ENCODE peak calls at places on chromosomes 5 and 9, in nine cellular contexts. One of them, this sample, is unnamed.

GRCh38 chr9:96021616-96022444 is 146.3 kb downstream of the ERCC6L2 start:
- DNase-seq in epithelial cell of prostate: no peak
- DNase-seq in HEK293T: no peak
- DNase-seq in naive thymus-derived CD8-positive, alpha-beta T cell: no peak
- DNase-seq in non-pigmented ciliary epithelial cell: no peak
- DNase-seq in neural progenitor cell: peak; percentile 52
- DNase-seq in GM18507: no peak
- DNase-seq in GM13976: peak; percentile 56
- DNase-seq in suprapubic skin: no peak
- DNase-seq in this sample: no peak

GRCh38 chr9:84697494-84698114 is 28.1 kb downstream of the NTRK2 start:
- DNase-seq in GM18507: no peak
- DNase-seq in non-pigmented ciliary epithelial cell: no peak
- DNase-seq in neural progenitor cell: peak; percentile 84
- DNase-seq in naive thymus-derived CD8-positive, alpha-beta T cell: no peak
- DNase-seq in suprapubic skin: no peak
- DNase-seq in GM13976: peak; percentile 63
- DNase-seq in HEK293T: peak; percentile 74
- DNase-seq in epithelial cell of prostate: no peak
- DNase-seq in this sample: peak; percentile 25

GRCh38 chr5:67416133-67416937 is 219.7 kb upstream of the CD180 start:
- DNase-seq in GM13976: no peak
- DNase-seq in epithelial cell of prostate: no peak
- DNase-seq in GM18507: no peak
- DNase-seq in neural progenitor cell: peak; percentile 40
- DNase-seq in naive thymus-derived CD8-positive, alpha-beta T cell: peak; percentile 23
- DNase-seq in suprapubic skin: no peak
- DNase-seq in non-pigmented ciliary epithelial cell: no peak
- DNase-seq in HEK293T: no peak
- DNase-seq in this sample: no peak

GRCh38 chr9:87714819-87715218 is 11.1 kb upstream of the CTSL start:
- DNase-seq in HEK293T: peak; percentile 15
- DNase-seq in non-pigmented ciliary epithelial cell: peak; percentile 63
- DNase-seq in epithelial cell of prostate: peak; percentile 22
- DNase-seq in naive thymus-derived CD8-positive, alpha-beta T cell: no peak
- DNase-seq in GM18507: no peak
- DNase-seq in GM13976: no peak
- DNase-seq in suprapubic skin: no peak
- DNase-seq in neural progenitor cell: no peak
- DNase-seq in this sample: no peak

GRCh38 chr5:142924135-142924883 is 154.1 kb downstream of the ARHGAP26 start:
- DNase-seq in HEK293T: no peak
- DNase-seq in GM13976: peak; percentile 40
- DNase-seq in non-pigmented ciliary epithelial cell: no peak
- DNase-seq in GM18507: no peak
- DNase-seq in epithelial cell of prostate: no peak
- DNase-seq in naive thymus-derived CD8-positive, alpha-beta T cell: no peak
- DNase-seq in neural progenitor cell: no peak
- DNase-seq in suprapubic skin: no peak
- DNase-seq in this sample: no peak

GRCh38 chr5:179906795-179907569 is 715 bp downstream of the TBC1D9B start:
- DNase-seq in neural progenitor cell: peak; percentile 69
- DNase-seq in naive thymus-derived CD8-positive, alpha-beta T cell: peak; percentile 23
- DNase-seq in non-pigmented ciliary epithelial cell: no peak
- DNase-seq in suprapubic skin: no peak
- DNase-seq in epithelial cell of prostate: no peak
- DNase-seq in GM18507: no peak
- DNase-seq in HEK293T: peak; percentile 53
- DNase-seq in GM13976: no peak
- DNase-seq in this sample: peak; percentile 56

GRCh38 chr5:15236911-15237508 is 263.0 kb upstream of the FBXL7 start:
- DNase-seq in suprapubic skin: no peak
- DNase-seq in naive thymus-derived CD8-positive, alpha-beta T cell: no peak
- DNase-seq in non-pigmented ciliary epithelial cell: no peak
- DNase-seq in GM13976: no peak
- DNase-seq in epithelial cell of prostate: no peak
- DNase-seq in GM18507: no peak
- DNase-seq in neural progenitor cell: no peak
- DNase-seq in HEK293T: no peak
- DNase-seq in this sample: no peak

GRCh38 chr9:16062542-16063240 is 509.8 kb downstream of the CCDC171 start:
- DNase-seq in HEK293T: no peak
- DNase-seq in non-pigmented ciliary epithelial cell: peak; percentile 91
- DNase-seq in epithelial cell of prostate: peak; percentile 92
- DNase-seq in GM13976: no peak
- DNase-seq in naive thymus-derived CD8-positive, alpha-beta T cell: no peak
- DNase-seq in GM18507: no peak
- DNase-seq in neural progenitor cell: no peak
- DNase-seq in suprapubic skin: no peak
- DNase-seq in this sample: no peak

This sample was measured in GM19239.